ENCODE peak calls at places on chromosome 9, in four cellular contexts. F is activated T-cell treated with anti-CD3 and anti-CD28 coated beads, Interleukin-2, amount 50 U/mL, for 48 hours; H is endothelial cell; Z is NCI-H774. N is an unnamed sample.
A peak's percentile ranks its signal among the peaks of the same experiment; 100 is the strongest.

GRCh38 chr9:38662763-38663593 is 42.6 kb upstream of the ANKRD18A start:
- DNase-seq in F (no peak), H (no peak), Z (no peak), N (peak; percentile 45)

GRCh38 chr9:120587357-120587756 is 7.4 kb upstream of the CDK5RAP2 start:
- DNase-seq in F (no peak), H (no peak), Z (no peak), N (no peak)

GRCh38 chr9:2228132-2228531 is 213.0 kb downstream of the SMARCA2 start:
- DNase-seq in F (peak; percentile 32), H (peak; percentile 31), Z (no peak), N (no peak)

GRCh38 chr9:73573235-73573634 is 421.6 kb downstream of the ANXA1 start:
- DNase-seq in F (no peak), H (no peak), Z (no peak), N (no peak)

GRCh38 chr9:130408669-130409068 is 36.1 kb upstream of the ASS1 start:
- DNase-seq in F (no peak), H (no peak), Z (no peak), N (no peak)

GRCh38 chr9:105264380-105264779 is 19.9 kb downstream of the SLC44A1 start:
- DNase-seq in F (no peak), H (no peak), Z (no peak), N (no peak)

GRCh38 chr9:78811562-78812276 is 514.8 kb downstream of the PSAT1 start:
- DNase-seq in F (no peak), H (no peak), Z (no peak), N (no peak)

GRCh38 chr9:17609312-17610005 is 30.6 kb downstream of the SH3GL2 start:
- DNase-seq in F (no peak), H (no peak), Z (no peak), N (no peak)

GRCh38 chr9:128861501-128861900 is 20.2 kb downstream of the KYAT1 start:
- DNase-seq in F (no peak), H (no peak), Z (no peak), N (no peak)

GRCh38 chr9:137694236-137694959 is 75.6 kb downstream of the EHMT1 start:
- DNase-seq in F (no peak), H (no peak), Z (no peak), N (no peak)